ENCODE peak calls at places on chromosomes 2 and 18, in four cellular contexts. Q, W, O and R are unnamed samples.

GRCh38 chr2:149562304-149562703 is 25.3 kb downstream of the MMADHC start:
- DNase-seq in Q (peak), W (no peak), O (no peak), R (no peak)

GRCh38 chr18:49024808-49025361 is 74.1 kb upstream of the SMAD7 start:
- DNase-seq in Q (peak), O (no peak), W (no peak), R (no peak)

GRCh38 chr18:8610442-8610801 is 1.2 kb downstream of the RAB12 start:
- DNase-seq in W (no peak), Q (no peak), O (no peak), R (peak)

GRCh38 chr18:76633504-76634259 is 138.6 kb upstream of the ZNF516 start:
- DNase-seq in Q (no peak), O (no peak), W (no peak), R (no peak)

GRCh38 chr2:241953324-241953851 is 83.9 kb downstream of the RTP5 start:
- DNase-seq in O (no peak), W (no peak), Q (no peak), R (no peak)

GRCh38 chr2:236055471-236055870 is 112.7 kb downstream of the GBX2 start:
- DNase-seq in Q (no peak), W (no peak), O (no peak), R (no peak)

GRCh38 chr2:96146151-96146880 is 1.1 kb upstream of the DUSP2 start:
- DNase-seq in W (no peak), Q (no peak), O (no peak), R (no peak)

GRCh38 chr2:26696352-26696816 is 3.9 kb downstream of the KCNK3 start:
- DNase-seq in W (peak), Q (no peak), O (no peak), R (peak)

GRCh38 chr2:184201246-184201645 is 397.1 kb upstream of the ZNF804A start:
- DNase-seq in O (no peak), Q (no peak), W (no peak), R (no peak)